ENCODE peak calls at places on chromosomes 2 and 18, in seven cellular contexts. One of them, this sample, is unnamed. For H3K4me1, the result is how much of the 10 kb centered on the place peaks cover.

GRCh38 chr2:216351172-216351925 is 20.9 kb downstream of the MARCHF4 start:
- DNase-seq in trophoblast cell: peak
- DNase-seq in mesenchymal stem cell: peak
- DNase-seq in H9: no peak
- DNase-seq in H1: peak
- DNase-seq in neuronal stem cell: no peak
- DNase-seq in IMR-90: peak
- DNase-seq in this sample: no peak

GRCh38 chr2:199928626-199929025 is 17.5 kb downstream of the C2orf69 start:
- DNase-seq in neuronal stem cell: no peak
- DNase-seq in IMR-90: no peak
- DNase-seq in H9: no peak
- DNase-seq in mesenchymal stem cell: no peak
- DNase-seq in trophoblast cell: no peak
- DNase-seq in H1: no peak
- DNase-seq in this sample: no peak

GRCh38 chr2:65103013-65103720 is 26.7 kb downstream of the RAB1A start:
- DNase-seq in neuronal stem cell: no peak
- DNase-seq in H1: no peak
- DNase-seq in trophoblast cell: peak
- DNase-seq in H9: no peak
- DNase-seq in IMR-90: no peak
- DNase-seq in mesenchymal stem cell: no peak
- DNase-seq in this sample: no peak

GRCh38 chr2:47512581-47513083 is 109.7 kb downstream of the MSH2 start:
- DNase-seq in IMR-90: peak
- DNase-seq in trophoblast cell: peak
- DNase-seq in H9: no peak
- DNase-seq in mesenchymal stem cell: no peak
- DNase-seq in H1: no peak
- DNase-seq in neuronal stem cell: no peak
- DNase-seq in this sample: peak

GRCh38 chr18:35267809-35268208 is 22.2 kb downstream of the ZSCAN30 start:
- DNase-seq in mesenchymal stem cell: no peak
- DNase-seq in H9: no peak
- DNase-seq in H1: no peak
- DNase-seq in trophoblast cell: no peak
- DNase-seq in neuronal stem cell: no peak
- DNase-seq in IMR-90: no peak
- DNase-seq in this sample: no peak

GRCh38 chr2:134254836-134255235 is 964 bp downstream of the MGAT5 start:
- DNase-seq in IMR-90: no peak
- DNase-seq in H9: no peak
- DNase-seq in trophoblast cell: no peak
- DNase-seq in mesenchymal stem cell: no peak
- DNase-seq in neuronal stem cell: no peak
- DNase-seq in H1: no peak
- DNase-seq in this sample: no peak

GRCh38 chr18:48929212-48929612 is 21.6 kb downstream of the SMAD7 start:
- DNase-seq in H9: no peak
- DNase-seq in mesenchymal stem cell: peak
- DNase-seq in neuronal stem cell: no peak
- DNase-seq in IMR-90: peak
- DNase-seq in trophoblast cell: no peak
- DNase-seq in H1: no peak
- DNase-seq in this sample: peak

GRCh38 chr2:200615247-200615646 is 29.4 kb downstream of the AOX1 start:
- DNase-seq in neuronal stem cell: no peak
- DNase-seq in mesenchymal stem cell: peak
- DNase-seq in trophoblast cell: peak
- DNase-seq in H1: no peak
- DNase-seq in IMR-90: peak
- DNase-seq in H9: no peak
- DNase-seq in this sample: no peak

GRCh38 chr2:205858781-205859478 is 176.6 kb downstream of the NRP2 start:
- DNase-seq in trophoblast cell: peak
- DNase-seq in H9: no peak
- DNase-seq in IMR-90: peak
- DNase-seq in mesenchymal stem cell: no peak
- DNase-seq in H1: no peak
- DNase-seq in neuronal stem cell: no peak
- DNase-seq in this sample: peak

GRCh38 chr2:85501244-85501643 is 37.7 kb upstream of the MAT2A start:
- DNase-seq in trophoblast cell: no peak
- DNase-seq in mesenchymal stem cell: peak
- DNase-seq in H1: no peak
- DNase-seq in H9: peak
- DNase-seq in IMR-90: no peak
- DNase-seq in neuronal stem cell: no peak
- DNase-seq in this sample: peak

GRCh38 chr2:127219716-127220090 is 396 bp downstream of the CYP27C1 start:
- DNase-seq in mesenchymal stem cell: no peak
- DNase-seq in H1: no peak
- DNase-seq in neuronal stem cell: peak
- DNase-seq in H9: peak
- DNase-seq in trophoblast cell: no peak
- DNase-seq in IMR-90: no peak
- DNase-seq in this sample: peak

GRCh38 chr2:122451040-122451439 is 695.6 kb downstream of the TSN start:
- DNase-seq in H1: no peak
- DNase-seq in H9: peak
- DNase-seq in IMR-90: peak
- DNase-seq in mesenchymal stem cell: peak
- DNase-seq in neuronal stem cell: no peak
- DNase-seq in trophoblast cell: peak
- DNase-seq in this sample: peak

GRCh38 chr2:36482576-36483214 is 115.3 kb downstream of the FEZ2 start:
- DNase-seq in H9: no peak
- DNase-seq in neuronal stem cell: no peak
- DNase-seq in mesenchymal stem cell: peak
- DNase-seq in trophoblast cell: peak
- DNase-seq in H1: no peak
- DNase-seq in IMR-90: peak
- DNase-seq in this sample: no peak

GRCh38 chr18:73901589-73901988 is 246.0 kb downstream of the FBXO15 start:
- DNase-seq in mesenchymal stem cell: no peak
- DNase-seq in trophoblast cell: no peak
- DNase-seq in IMR-90: no peak
- DNase-seq in H1: no peak
- DNase-seq in neuronal stem cell: no peak
- DNase-seq in H9: no peak
- DNase-seq in this sample: no peak

GRCh38 chr2:217162533-217162932 is 302.7 kb upstream of the TNP1 start:
- DNase-seq in mesenchymal stem cell: peak
- DNase-seq in trophoblast cell: no peak
- DNase-seq in IMR-90: peak
- DNase-seq in neuronal stem cell: no peak
- DNase-seq in H9: no peak
- DNase-seq in H1: no peak
- DNase-seq in this sample: no peak

DNA sequence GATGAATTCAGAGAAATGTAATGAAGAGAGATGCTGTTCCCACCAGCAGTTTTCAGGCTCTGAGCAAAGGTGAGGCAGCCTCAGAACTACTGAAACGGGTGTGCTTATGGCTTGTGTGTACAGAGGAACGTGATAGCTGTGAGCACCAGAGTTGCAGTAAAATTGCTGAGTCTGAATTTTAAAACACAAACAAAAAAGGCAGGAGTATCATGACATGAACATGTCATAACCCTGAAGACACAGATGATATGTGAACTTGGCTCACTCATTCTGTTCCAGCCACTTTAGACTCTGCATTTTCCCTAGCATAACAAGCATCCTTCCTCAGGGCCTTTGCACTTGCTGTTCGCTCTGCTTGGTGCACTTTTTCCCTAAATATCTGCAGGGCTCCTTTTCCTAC is 21.4 kb upstream of the TCF4 start:
- DNase-seq in trophoblast cell: no peak
- DNase-seq in H1: no peak
- DNase-seq in neuronal stem cell: no peak
- DNase-seq in IMR-90: no peak
- DNase-seq in mesenchymal stem cell: no peak
- DNase-seq in H9: no peak
- DNase-seq in this sample: no peak
- H2AK5ac ChIP-seq in trophoblast cell: no peak
- H2AK5ac ChIP-seq in H1: no peak
- H2AK5ac ChIP-seq in neuronal stem cell: no peak
- H2AK5ac ChIP-seq in IMR-90: no peak
- H2AK5ac ChIP-seq in mesenchymal stem cell: no peak
- H2AK5ac ChIP-seq in H9: no peak
- H2AK5ac ChIP-seq in this sample: no peak

GRCh38 chr2:162254472-162254871 is 11.2 kb upstream of the FAP start:
- DNase-seq in IMR-90: no peak
- DNase-seq in mesenchymal stem cell: no peak
- DNase-seq in trophoblast cell: no peak
- DNase-seq in neuronal stem cell: no peak
- DNase-seq in H1: no peak
- DNase-seq in H9: no peak
- DNase-seq in this sample: no peak
- H3K18ac ChIP-seq in IMR-90: no peak
- H3K18ac ChIP-seq in mesenchymal stem cell: no peak
- H3K18ac ChIP-seq in trophoblast cell: no peak
- H3K18ac ChIP-seq in neuronal stem cell: no peak
- H3K18ac ChIP-seq in H1: no peak
- H3K18ac ChIP-seq in H9: no peak
- H3K18ac ChIP-seq in this sample: no peak

DNA sequence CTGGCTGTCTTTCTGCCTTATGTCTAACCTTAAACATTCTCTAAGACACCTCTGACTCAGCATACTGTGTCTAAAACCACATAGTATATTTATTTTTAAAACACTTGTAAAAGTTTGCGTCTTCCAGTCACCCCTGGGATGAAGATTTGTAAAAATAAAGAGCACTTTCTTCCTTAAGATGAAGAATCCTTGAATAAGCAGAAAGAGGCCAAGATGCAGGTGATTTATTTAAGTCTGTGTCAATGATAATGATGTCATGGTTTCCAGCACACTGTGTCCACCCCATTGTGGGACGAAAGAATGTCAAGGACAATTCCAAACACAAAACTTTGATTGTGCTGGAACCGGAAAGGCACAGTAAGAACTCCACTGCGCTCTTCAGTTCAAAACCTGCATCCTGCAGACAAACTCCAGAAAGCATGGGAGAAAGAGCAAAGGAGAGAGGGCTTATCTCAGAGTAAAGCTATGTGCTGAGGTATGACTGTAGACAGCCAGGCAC is 92.9 kb downstream of the ZEB2 start:
- DNase-seq in trophoblast cell: no peak
- DNase-seq in H9: no peak
- DNase-seq in IMR-90: peak
- DNase-seq in mesenchymal stem cell: peak
- DNase-seq in neuronal stem cell: no peak
- DNase-seq in H1: no peak
- DNase-seq in this sample: peak
- H3K4me1 ChIP-seq in trophoblast cell: under half
- H3K4me1 ChIP-seq in H9: under half
- H3K4me1 ChIP-seq in IMR-90: under half
- H3K4me1 ChIP-seq in mesenchymal stem cell: under half
- H3K4me1 ChIP-seq in neuronal stem cell: under half
- H3K4me1 ChIP-seq in H1: under half
- H3K4me1 ChIP-seq in this sample: under half

DNA sequence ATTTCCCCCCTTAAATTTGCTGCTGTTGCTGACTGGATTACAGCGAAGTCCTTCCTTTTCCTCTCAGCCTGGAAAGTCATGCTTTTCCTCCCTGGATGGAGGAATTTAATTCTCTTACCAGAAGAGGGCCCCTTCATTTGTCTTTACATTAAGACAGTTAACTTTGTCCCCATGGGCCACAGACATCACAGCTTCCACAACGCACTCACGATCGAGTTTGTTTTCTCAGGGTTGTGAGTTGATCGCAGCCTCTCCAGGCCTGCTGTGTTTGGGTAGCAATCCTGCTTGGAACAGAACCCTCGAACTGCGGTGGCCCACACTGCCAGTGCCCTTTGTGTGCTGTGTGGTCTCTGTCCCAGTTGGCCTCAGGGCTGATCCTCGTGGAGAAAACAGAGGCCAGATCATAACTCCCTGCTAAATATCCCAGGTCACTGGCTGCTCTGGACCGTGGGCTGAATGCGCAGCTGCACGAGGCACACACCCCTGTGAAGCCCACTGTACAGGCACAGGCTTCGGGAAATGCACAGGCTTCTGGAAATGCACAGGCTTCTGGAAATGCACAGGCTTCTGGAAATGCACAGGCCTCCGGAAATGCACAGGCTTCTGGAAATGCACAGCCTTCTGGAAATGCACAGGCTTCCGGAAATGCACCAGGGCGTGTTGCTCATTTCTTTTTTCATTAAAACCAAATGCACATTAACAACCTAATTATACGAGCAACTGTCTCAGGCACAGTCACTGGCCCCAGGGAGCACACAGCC is 2.2 kb upstream of the PDIA6 start:
- DNase-seq in H9: no peak
- DNase-seq in mesenchymal stem cell: no peak
- DNase-seq in H1: peak
- DNase-seq in neuronal stem cell: no peak
- DNase-seq in IMR-90: no peak
- DNase-seq in trophoblast cell: no peak
- DNase-seq in this sample: peak
- H2AK5ac ChIP-seq in H9: no peak
- H2AK5ac ChIP-seq in mesenchymal stem cell: peak
- H2AK5ac ChIP-seq in H1: no peak
- H2AK5ac ChIP-seq in neuronal stem cell: no peak
- H2AK5ac ChIP-seq in IMR-90: no peak
- H2AK5ac ChIP-seq in trophoblast cell: no peak
- H2AK5ac ChIP-seq in this sample: no peak

This sample was measured in mesendoderm.